ENCODE peak calls at places on chromosomes 16 and 17, in four cellular contexts. Z is BJ, K is ecto neural progenitor cell, Q is T-helper 1 cell. G is an unnamed sample.
A peak's percentile ranks its signal among the peaks of the same experiment; 100 is the strongest.

GRCh38 chr17:17141860-17142552 is 64.1 kb downstream of the PLD6 start:
- DNase-seq in Z (no peak), K (peak; percentile 84), Q (peak; percentile 43), G (peak; percentile 17)

GRCh38 chr17:48244121-48244711 is 136.7 kb downstream of the SNX11 start:
- DNase-seq in Z (peak; percentile 20), K (no peak), Q (no peak), G (peak; percentile 26)

GRCh38 chr17:74444406-74444805 is 12.5 kb downstream of the GPRC5C start:
- DNase-seq in Z (no peak), K (no peak), Q (no peak), G (no peak)

GRCh38 chr17:30519707-30520106 is 42.5 kb downstream of the GOSR1 start:
- DNase-seq in Z (peak; percentile 89), K (no peak), Q (no peak), G (peak; percentile 16)

GRCh38 chr17:53516643-53517042 is 306.1 kb upstream of the KIF2B start:
- DNase-seq in Z (no peak), K (no peak), Q (no peak), G (peak; percentile 7)

GRCh38 chr16:60073376-60073775 is 1339.3 kb upstream of the GOT2 start:
- DNase-seq in Z (no peak), K (no peak), Q (no peak), G (no peak)

GRCh38 chr16:9647981-9648701 is 534.1 kb downstream of the GRIN2A start:
- DNase-seq in Z (no peak), K (no peak), Q (no peak), G (peak; percentile 27)

GRCh38 chr17:60887607-60888028 is 210.0 kb downstream of the BCAS3 start:
- DNase-seq in Z (no peak), K (no peak), Q (no peak), G (peak; percentile 26)

GRCh38 chr17:75069783-75070182 is 18.0 kb upstream of the SLC16A5 start:
- DNase-seq in Z (no peak), K (no peak), Q (no peak), G (no peak)

GRCh38 chr17:37375685-37376084 is at the start of gene C17orf78:
- DNase-seq in Z (no peak), K (no peak), Q (no peak), G (no peak)

GRCh38 chr16:47881574-47881973 is 274.2 kb downstream of the ABCC12 start:
- DNase-seq in Z (no peak), K (no peak), Q (no peak), G (no peak)

GRCh38 chr17:5499790-5500189 is 13.4 kb downstream of the MIS12 start:
- DNase-seq in Z (no peak), K (peak; percentile 79), Q (no peak), G (no peak)

GRCh38 chr17:82304826-82305726 is 12.3 kb downstream of the CD7 start:
- DNase-seq in Z (no peak), K (no peak), Q (no peak), G (no peak)

GRCh38 chr16:369275-369865 is 968 bp downstream of the MRPL28 start:
- DNase-seq in Z (no peak), K (no peak), Q (no peak), G (no peak)

GRCh38 chr17:29215717-29216116 is 30.9 kb upstream of the CRYBA1 start:
- DNase-seq in Z (no peak), K (no peak), Q (no peak), G (no peak)

GRCh38 chr17:65177901-65178300 is 40.7 kb downstream of the RGS9 start:
- DNase-seq in Z (no peak), K (no peak), Q (no peak), G (peak; percentile 38)

GRCh38 chr16:81099958-81100357 is 3.8 kb upstream of the GCSH start:
- DNase-seq in Z (no peak), K (no peak), Q (no peak), G (no peak)

GRCh38 chr16:66935319-66936011 is at the start of gene CES2:
- DNase-seq in Z (no peak), K (no peak), Q (no peak), G (peak; percentile 68)

GRCh38 chr16:83214671-83215070 is 587.9 kb downstream of the CDH13 start:
- DNase-seq in Z (no peak), K (no peak), Q (no peak), G (no peak)

GRCh38 chr16:15507299-15507958 is 73.0 kb downstream of the BMERB1 start:
- DNase-seq in Z (no peak), K (no peak), Q (no peak), G (peak; percentile 86)